ENCODE peak calls at places on chromosomes 1 and 21, in seven cellular contexts. Z, K, U, Q, T, W and O are unnamed samples.

GRCh38 chr1:7299994-7300393 is 471.1 kb upstream of the VAMP3 start:
- DNase-seq in Z (no peak), K (peak; percentile 96), T (peak; percentile 70), U (peak; percentile 49), Q (no peak), W (peak; percentile 40), O (no peak)

GRCh38 chr1:9253706-9254105 is 19.1 kb downstream of the H6PD start:
- DNase-seq in Q (no peak), T (no peak), Z (no peak), W (no peak), U (no peak), K (peak; percentile 36), O (no peak)

GRCh38 chr21:37821791-37822450 is 94.3 kb downstream of the KCNJ6 start:
- DNase-seq in T (no peak), W (no peak), Q (no peak), U (no peak), K (peak; percentile 45), Z (no peak), O (no peak)

GRCh38 chr1:227891223-227891954 is 56.3 kb downstream of the WNT9A start:
- DNase-seq in W (peak; percentile 86), K (no peak), T (no peak), Q (no peak), Z (no peak), U (no peak), O (no peak)

GRCh38 chr1:48058135-48058534 is 61.0 kb upstream of the TRABD2B start:
- DNase-seq in Q (no peak), Z (no peak), W (no peak), K (no peak), U (no peak), T (no peak), O (no peak)

GRCh38 chr1:225577243-225577642 is 75.7 kb downstream of the ENAH start:
- DNase-seq in Q (no peak), U (no peak), Z (no peak), W (no peak), K (peak; percentile 10), T (no peak), O (no peak)

GRCh38 chr1:216711712-216712111 is 11.5 kb downstream of the ESRRG start:
- DNase-seq in Z (no peak), T (no peak), U (no peak), W (no peak), Q (no peak), K (no peak), O (no peak)

GRCh38 chr1:113835686-113836290 is 23.5 kb upstream of the RSBN1 start:
- DNase-seq in Z (no peak), T (peak; percentile 72), K (peak; percentile 61), U (peak; percentile 36), Q (peak; percentile 21), W (no peak), O (no peak)

GRCh38 chr1:194056169-194056568 is 869.8 kb upstream of the B3GALT2 start:
- DNase-seq in U (no peak), T (no peak), K (no peak), Q (no peak), W (no peak), Z (no peak), O (no peak)

GRCh38 chr1:115314111-115314510 is 23.9 kb downstream of the NGF start:
- DNase-seq in U (no peak), Z (no peak), K (no peak), T (no peak), W (no peak), Q (no peak), O (no peak)

GRCh38 chr1:213446496-213446895 is 395.5 kb downstream of the RPS6KC1 start:
- DNase-seq in Z (no peak), U (no peak), K (no peak), Q (no peak), T (no peak), W (no peak), O (no peak)

GRCh38 chr1:25033828-25034451 is 103.9 kb upstream of the RUNX3 start:
- DNase-seq in W (no peak), T (no peak), K (no peak), Z (peak; percentile 52), Q (peak; percentile 72), U (no peak), O (no peak)

GRCh38 chr1:78255849-78256248 is 210.1 kb downstream of the GIPC2 start:
- DNase-seq in Z (no peak), K (no peak), T (no peak), U (no peak), Q (no peak), W (no peak), O (no peak)

GRCh38 chr1:11882814-11883538 is 24.2 kb upstream of the NPPB start:
- DNase-seq in Z (peak; percentile 96), W (no peak), Q (peak; percentile 90), K (no peak), T (no peak), U (no peak), O (no peak)

DNA sequence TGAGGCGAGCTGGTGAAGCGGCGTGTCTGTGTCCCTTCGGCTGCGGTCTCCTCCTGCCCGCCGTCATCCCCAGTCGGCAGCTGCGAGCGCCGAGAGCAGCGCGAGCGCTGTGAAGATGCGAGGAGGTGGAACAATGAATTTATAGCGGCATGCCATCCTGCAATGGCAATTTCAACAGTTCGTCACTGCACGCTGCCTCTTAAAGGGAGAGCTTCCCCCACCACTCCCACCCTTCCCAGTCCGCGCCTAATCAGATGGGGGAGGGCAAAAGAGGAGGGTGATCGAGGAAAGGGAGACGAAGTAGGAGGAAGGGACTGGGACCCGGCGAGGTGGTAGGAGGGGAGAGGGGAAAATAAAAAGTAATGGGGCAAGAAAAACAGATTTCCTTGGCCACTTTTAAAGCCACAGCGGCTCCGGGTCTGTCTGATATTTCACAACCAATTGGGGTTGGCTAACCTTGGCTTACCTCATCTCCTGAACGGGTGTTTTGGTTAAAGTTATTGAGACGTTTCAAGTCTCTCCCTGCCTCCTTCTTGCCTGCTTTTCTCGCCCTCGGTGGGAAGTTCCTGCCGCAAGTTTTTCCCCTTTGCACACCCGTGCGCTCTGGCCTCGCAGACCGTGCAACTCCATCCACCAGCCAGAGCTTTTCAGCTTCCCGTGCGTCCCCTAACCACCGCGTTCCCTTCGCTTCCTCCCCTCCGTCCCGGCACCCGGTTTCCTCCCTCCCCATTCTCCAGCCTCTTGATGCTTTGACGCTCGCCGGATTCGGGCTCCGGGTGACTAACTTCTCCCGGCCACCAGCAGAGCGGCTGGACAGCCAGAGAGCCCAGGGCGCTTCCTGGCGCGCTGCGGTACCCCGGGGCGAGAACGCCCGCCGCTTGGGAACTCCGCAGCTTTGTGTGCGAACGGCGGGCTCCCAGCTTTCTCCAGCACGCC is at the start of gene ADAMTS5:
- DNase-seq in K (peak; percentile 69), U (no peak), W (peak; percentile 92), T (peak; percentile 15), Z (peak; percentile 69), Q (peak; percentile 14), O (peak; percentile 84)
- TF ChIP-seq POLR2A in K (peak; percentile 65), U (no peak), W (no peak), T (no peak), Z (peak; percentile 36), Q (no peak), O (peak; percentile 82)

GRCh38 chr1:30527511-30528140 is 195.8 kb downstream of the MATN1 start:
- DNase-seq in Z (peak; percentile 91), Q (no peak), U (no peak), W (no peak), T (no peak), K (no peak), O (no peak)

GRCh38 chr1:30525631-30525979 is 197.8 kb downstream of the MATN1 start:
- DNase-seq in U (no peak), W (no peak), K (no peak), Z (no peak), T (no peak), Q (no peak), O (peak; percentile 24)

GRCh38 chr1:30524840-30525617 is 198.4 kb downstream of the MATN1 start:
- DNase-seq in Z (no peak), W (no peak), K (no peak), T (no peak), U (no peak), Q (no peak), O (no peak)

GRCh38 chr1:30526652-30527345 is 196.6 kb downstream of the MATN1 start:
- DNase-seq in T (no peak), W (no peak), Z (no peak), K (no peak), Q (no peak), U (no peak), O (no peak)

GRCh38 chr1:30525980-30526651 is 197.3 kb downstream of the MATN1 start:
- DNase-seq in T (no peak), U (peak; percentile 53), Q (peak; percentile 9), W (no peak), Z (peak; percentile 83), K (peak; percentile 44), O (peak; percentile 85)
- TF ChIP-seq POLR2A in T (no peak), U (no peak), Q (no peak), W (no peak), Z (no peak), K (no peak), O (no peak)

DNA sequence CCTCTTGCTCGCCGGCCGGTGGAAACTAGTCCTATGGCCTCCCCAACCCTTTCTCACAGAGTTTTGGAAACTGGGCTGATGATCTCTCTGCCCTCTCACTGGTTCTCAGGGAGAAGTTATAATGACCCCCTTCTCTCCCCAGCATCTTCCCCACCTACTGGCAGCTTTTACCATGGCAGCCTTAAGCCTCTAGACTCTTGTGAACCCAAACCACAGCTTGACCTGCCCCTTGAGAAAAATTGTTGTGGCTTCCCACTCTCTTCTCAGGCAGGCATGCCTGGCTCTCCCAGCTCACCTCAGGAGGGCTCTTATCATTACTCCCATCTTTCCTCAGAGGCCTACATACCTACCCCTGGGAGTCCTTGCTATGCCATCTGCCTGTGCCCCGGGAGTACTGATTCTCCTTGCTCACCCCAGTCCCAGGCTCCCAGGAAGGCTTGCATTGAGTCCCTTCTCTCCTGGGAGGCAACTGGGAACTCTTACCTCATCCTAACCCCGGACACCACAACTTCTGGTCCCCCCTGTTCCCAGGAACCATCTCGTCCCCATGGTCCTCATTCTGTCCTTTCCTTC is 1.6 kb downstream of the NSUN4 start:
- DNase-seq in U (peak; percentile 28), T (no peak), K (peak; percentile 55), W (no peak), Q (no peak), Z (no peak), O (no peak)
- TF ChIP-seq POLR2A in U (no peak), T (no peak), K (no peak), W (no peak), Q (no peak), Z (no peak), O (no peak)

GRCh38 chr21:41975391-41976272 is 21.8 kb upstream of the C2CD2 start:
- DNase-seq in Z (no peak), U (no peak), W (peak; percentile 76), K (no peak), T (no peak), Q (no peak), O (no peak)
- TF ChIP-seq POLR2A in Z (no peak), U (no peak), W (no peak), K (no peak), T (no peak), Q (no peak), O (no peak)

GRCh38 chr1:15603050-15603965 is 13.9 kb upstream of the DDI2 start:
- DNase-seq in W (peak; percentile 97), U (peak; percentile 94), Z (peak; percentile 98), Q (peak; percentile 99), T (peak; percentile 95), K (peak; percentile 92), O (peak; percentile 70)
- TF ChIP-seq POLR2A in W (no peak), U (peak; percentile 60), Z (peak; percentile 74), Q (peak; percentile 47), T (peak; percentile 83), K (no peak), O (no peak)

GRCh38 chr1:161044908-161045748 is 649 bp downstream of the USF1 start:
- DNase-seq in U (peak; percentile 55), W (no peak), Q (peak; percentile 85), K (peak; percentile 58), Z (peak; percentile 79), T (peak; percentile 72), O (peak; percentile 71)
- TF ChIP-seq POLR2A in U (no peak), W (no peak), Q (no peak), K (no peak), Z (peak; percentile 12), T (peak; percentile 17), O (peak; percentile 51)